ENCODE peak calls at places on chromosomes 1 and 21, in nine cellular contexts. J is sigmoid colon, V is body of pancreas, L is transverse colon, Y is endodermal cell, O is ascending aorta, I is left ventricle myocardium inferior, M is tibial nerve, N is Caco-2. Z is an unnamed sample.
A peak's percentile ranks its signal among the peaks of the same experiment; 100 is the strongest.

GRCh38 chr1:17494114-17494729 is 45.3 kb upstream of the ARHGEF10L start:
- DNase-seq in Y (peak; percentile 96), M (peak; percentile 52), N (peak; percentile 74), L (peak; percentile 73), J (peak; percentile 83), I (peak; percentile 62), V (peak; percentile 63), O (peak; percentile 81), Z (peak; percentile 85)

GRCh38 chr1:147717706-147718097 is 42.7 kb downstream of the GJA5 start:
- DNase-seq in I (no peak), J (no peak), Y (no peak), M (no peak), N (no peak), O (no peak), V (no peak), L (peak; percentile 49), Z (peak; percentile 54)

GRCh38 chr21:29829514-29830255 is 110.1 kb downstream of the GRIK1 start:
- DNase-seq in N (no peak), O (no peak), M (no peak), J (no peak), I (no peak), Y (no peak), V (no peak), L (no peak), Z (no peak)

GRCh38 chr1:6005276-6005917 is 13.2 kb upstream of the NPHP4 start:
- DNase-seq in L (peak; percentile 1), V (no peak), J (peak; percentile 48), O (no peak), Y (no peak), M (no peak), I (peak; percentile 13), N (no peak), Z (no peak)

GRCh38 chr1:930633-931138 is 7.0 kb downstream of the SAMD11 start:
- DNase-seq in M (no peak), Y (no peak), O (no peak), N (no peak), V (no peak), L (no peak), I (no peak), J (no peak), Z (no peak)

GRCh38 chr1:7379445-7379971 is 391.6 kb upstream of the VAMP3 start:
- DNase-seq in I (peak; percentile 1), N (no peak), L (no peak), V (no peak), O (peak; percentile 31), M (no peak), Y (peak; percentile 73), J (peak; percentile 88), Z (no peak)

GRCh38 chr1:214678386-214678785 is 75.4 kb downstream of the CENPF start:
- DNase-seq in J (no peak), N (peak; percentile 86), L (no peak), V (no peak), I (no peak), M (no peak), O (no peak), Y (no peak), Z (peak; percentile 16)

GRCh38 chr1:7432102-7432895 is 338.8 kb upstream of the VAMP3 start:
- DNase-seq in J (no peak), L (no peak), I (no peak), O (no peak), V (no peak), M (no peak), Y (no peak), N (no peak), Z (no peak)

GRCh38 chr1:194117582-194117981 is 931.2 kb upstream of the B3GALT2 start:
- DNase-seq in M (no peak), I (no peak), V (no peak), J (peak; percentile 52), Y (peak; percentile 89), N (peak; percentile 36), O (no peak), L (no peak), Z (no peak)

GRCh38 chr21:28111151-28111619 is 881.5 kb downstream of the LTN1 start:
- DNase-seq in M (peak; percentile 29), V (peak; percentile 67), N (no peak), I (peak; percentile 67), L (peak; percentile 39), O (peak; percentile 73), Y (no peak), J (peak; percentile 89), Z (no peak)

GRCh38 chr1:191700922-191701321 is 457.3 kb upstream of the RGS18 start:
- DNase-seq in I (no peak), O (no peak), M (no peak), L (no peak), J (no peak), V (no peak), Y (no peak), N (no peak), Z (no peak)

GRCh38 chr1:107076846-107077245 is 20.4 kb downstream of the PRMT6 start:
- DNase-seq in Y (peak; percentile 47), L (no peak), N (no peak), O (no peak), J (no peak), I (no peak), M (no peak), V (no peak), Z (no peak)

GRCh38 chr1:90174246-90174645 is 179.3 kb downstream of the ZNF326 start:
- DNase-seq in O (no peak), J (no peak), L (no peak), V (no peak), Y (no peak), I (no peak), N (no peak), M (no peak), Z (no peak)

GRCh38 chr1:5994713-5995621 is 2.7 kb upstream of the NPHP4 start:
- DNase-seq in N (peak; percentile 35), J (no peak), L (peak; percentile 39), M (no peak), O (no peak), Y (no peak), V (no peak), I (peak; percentile 18), Z (no peak)

GRCh38 chr1:143652744-143653143 is 319.0 kb downstream of the FAM72C start:
- DNase-seq in M (no peak), J (no peak), O (no peak), L (no peak), V (no peak), Y (no peak), I (no peak), N (no peak), Z (no peak)

GRCh38 chr1:143651350-143651992 is 320.3 kb downstream of the FAM72C start:
- DNase-seq in N (no peak), M (no peak), V (no peak), L (no peak), Y (no peak), O (no peak), J (no peak), I (no peak), Z (no peak)

GRCh38 chr1:143652187-143652586 is 319.6 kb downstream of the FAM72C start:
- DNase-seq in M (no peak), Y (no peak), I (no peak), V (no peak), N (no peak), O (no peak), J (no peak), L (no peak), Z (no peak)

DNA sequence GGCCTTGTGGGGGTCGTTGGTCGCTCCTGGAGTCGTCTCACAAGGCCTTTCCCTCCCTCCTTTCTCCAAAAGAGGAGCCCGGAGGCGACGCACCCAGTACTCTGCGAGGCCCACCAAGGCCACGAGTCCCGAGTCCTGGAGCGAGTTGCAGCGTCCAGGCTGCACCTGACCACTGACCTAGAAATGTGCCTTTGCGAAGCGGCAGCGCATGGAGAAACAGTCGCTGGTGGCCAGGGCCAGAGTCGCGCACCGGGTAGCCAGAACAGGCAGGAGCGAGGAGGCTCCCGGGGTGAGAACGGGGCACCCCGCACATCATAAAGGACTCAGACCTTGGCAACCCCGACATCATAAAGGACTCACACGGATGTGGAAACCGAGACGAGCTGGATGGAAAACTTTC is 318.4 kb downstream of the FAM72C start:
- DNase-seq in Y (no peak), M (no peak), N (no peak), O (no peak), J (no peak), L (no peak), I (no peak), V (no peak), Z (no peak)
- H3K9me3 ChIP-seq in Y (peaks cover 40% of the 10 kb centered on the region), M (no peaks in the 10 kb centered on the region), N (no peaks in the 10 kb centered on the region), O (no peaks in the 10 kb centered on the region), J (no peaks in the 10 kb centered on the region), L (no peaks in the 10 kb centered on the region), I (peaks cover 10% of the 10 kb centered on the region), V (no peaks in the 10 kb centered on the region), Z (no peaks in the 10 kb centered on the region)

GRCh38 chr1:105467549-105467948 is 1588.9 kb upstream of the PRMT6 start:
- DNase-seq in Y (no peak), L (no peak), N (no peak), V (no peak), O (no peak), J (no peak), M (no peak), I (no peak), Z (no peak)

GRCh38 chr1:105459759-105460158 is 1596.7 kb upstream of the PRMT6 start:
- DNase-seq in Y (no peak), M (no peak), N (no peak), I (no peak), J (no peak), L (no peak), O (no peak), V (no peak), Z (no peak)

DNA sequence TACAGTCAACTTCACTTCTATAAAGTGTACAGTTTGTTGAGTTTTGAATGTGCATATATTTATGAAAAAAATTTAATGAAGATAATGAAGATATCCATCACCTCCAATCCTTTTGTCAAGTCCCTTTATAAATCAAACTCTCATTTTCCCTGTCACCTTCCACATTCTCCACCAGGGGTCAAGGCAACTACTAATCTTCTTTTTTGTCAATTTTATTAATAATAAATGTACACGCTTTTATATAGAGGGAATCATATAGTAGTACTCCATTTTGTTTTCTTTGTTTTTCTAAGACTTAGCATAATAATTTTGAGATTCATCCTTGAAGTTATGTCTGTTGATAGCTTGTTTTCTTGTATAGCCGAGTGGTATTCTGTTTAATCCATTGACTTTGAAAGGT is 1594.2 kb upstream of the PRMT6 start:
- DNase-seq in N (no peak), V (no peak), M (no peak), O (no peak), I (no peak), J (no peak), L (no peak), Y (no peak), Z (no peak)
- TF ChIP-seq CTCF in N (no peak), V (no peak), M (no peak), O (no peak), I (no peak), J (no peak), L (no peak), Y (peak; percentile 70), Z (no peak)

GRCh38 chr21:25254491-25255174 is 352.6 kb downstream of the MRPL39 start:
- DNase-seq in L (no peak), O (no peak), M (no peak), J (no peak), V (no peak), Y (no peak), N (no peak), I (no peak), Z (no peak)
- H3K9me3 ChIP-seq in L (no peaks in the 10 kb centered on the region), O (no peaks in the 10 kb centered on the region), M (no peaks in the 10 kb centered on the region), J (no peaks in the 10 kb centered on the region), V (no peaks in the 10 kb centered on the region), Y (no peaks in the 10 kb centered on the region), N (no peaks in the 10 kb centered on the region), I (no peaks in the 10 kb centered on the region), Z (peaks cover 3% of the 10 kb centered on the region)

DNA sequence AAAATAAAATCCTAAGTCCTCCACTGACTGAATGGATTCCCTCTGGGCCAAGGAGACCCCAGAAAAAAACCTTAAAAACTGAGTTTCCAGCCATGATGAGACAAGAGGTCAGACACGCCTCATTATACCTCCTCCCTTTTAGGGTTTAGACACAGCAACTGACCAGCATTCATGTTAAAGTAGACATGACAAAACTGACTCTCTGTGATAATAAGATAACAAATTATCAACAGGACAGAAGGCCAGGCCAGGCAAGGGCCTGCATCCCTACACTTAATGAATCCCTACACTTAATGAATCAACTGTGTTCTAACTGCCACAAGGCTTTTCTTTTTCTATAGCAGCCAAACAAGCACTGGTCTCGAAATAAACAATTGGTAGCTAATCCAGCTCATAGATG is 33.3 kb upstream of the FAM89A start:
- DNase-seq in O (no peak), N (no peak), Y (no peak), M (no peak), J (no peak), L (no peak), V (no peak), I (no peak), Z (no peak)
- TF ChIP-seq CTCF in O (no peak), N (no peak), Y (no peak), M (no peak), J (no peak), L (no peak), V (no peak), I (no peak), Z (no peak)

Z was measured in mucosa of descending colon.